ENCODE peak calls at places on chromosome 7, in four cellular contexts. H is right cardiac atrium, D is OCI-LY7, P is body of pancreas. Y is an unnamed sample.

GRCh38 chr7:80284848-80285247 is 150.2 kb downstream of the GNAI1 start:
- DNase-seq in D (no peak), H (no peak), P (no peak), Y (no peak)

GRCh38 chr7:120993575-120994191 is 5.2 kb downstream of the CPED1 start:
- DNase-seq in P (no peak), D (no peak), H (no peak), Y (no peak)

GRCh38 chr7:98902523-98902922 is 24.2 kb downstream of the TRRAP start:
- DNase-seq in H (no peak), D (no peak), P (no peak), Y (no peak)

GRCh38 chr7:69429817-69430501 is 168.3 kb upstream of the AUTS2 start:
- DNase-seq in P (no peak), H (peak; percentile 80), D (no peak), Y (peak; percentile 69)

GRCh38 chr7:48528689-48529088 is 357.4 kb downstream of the ABCA13 start:
- DNase-seq in H (no peak), P (no peak), D (peak; percentile 3), Y (no peak)

GRCh38 chr7:88310950-88311674 is 4.4 kb upstream of the STEAP4 start:
- DNase-seq in P (no peak), D (no peak), H (no peak), Y (no peak)

GRCh38 chr7:136874393-136875032 is 6.1 kb downstream of the CHRM2 start:
- DNase-seq in D (peak; percentile 16), P (no peak), H (no peak), Y (no peak)

GRCh38 chr7:44280993-44281721 is 44.2 kb downstream of the CAMK2B start:
- DNase-seq in H (peak; percentile 15), D (no peak), P (no peak), Y (peak; percentile 72)

GRCh38 chr7:29126804-29127203 is 19.5 kb downstream of the CPVL start:
- DNase-seq in D (no peak), H (no peak), P (no peak), Y (no peak)

GRCh38 chr7:120996333-120996982 is 7.9 kb downstream of the CPED1 start:
- DNase-seq in D (no peak), H (peak; percentile 58), P (peak; percentile 43), Y (no peak)

GRCh38 chr7:140238778-140239652 is 62.2 kb upstream of the KDM7A start:
- DNase-seq in H (no peak), D (no peak), P (no peak), Y (no peak)

GRCh38 chr7:20199015-20199737 is 18.0 kb downstream of the MACC1 start:
- DNase-seq in H (peak; percentile 53), P (peak; percentile 34), D (peak; percentile 68), Y (peak; percentile 40)

GRCh38 chr7:132066776-132067175 is 509.5 kb downstream of the PLXNA4 start:
- DNase-seq in H (peak; percentile 67), P (no peak), D (no peak), Y (peak; percentile 46)

GRCh38 chr7:104550362-104550761 is 222.0 kb downstream of the LHFPL3 start:
- DNase-seq in P (no peak), D (no peak), H (no peak), Y (no peak)

GRCh38 chr7:16727736-16728135 is 25.8 kb upstream of the TSPAN13 start:
- DNase-seq in H (no peak), D (no peak), P (no peak), Y (no peak)

GRCh38 chr7:14717711-14718304 is 184.7 kb downstream of the DGKB start:
- DNase-seq in D (no peak), P (no peak), H (no peak), Y (no peak)

GRCh38 chr7:136953386-136953785 is 84.9 kb downstream of the CHRM2 start:
- DNase-seq in P (no peak), D (no peak), H (no peak), Y (no peak)

GRCh38 chr7:21338728-21339164 is 89.1 kb upstream of the SP4 start:
- DNase-seq in D (no peak), P (no peak), H (no peak), Y (no peak)

GRCh38 chr7:128888756-128889095 is 21.8 kb downstream of the KCP start:
- DNase-seq in D (no peak), P (no peak), H (no peak), Y (no peak)

GRCh38 chr7:83161851-83162401 is 758 bp downstream of the PCLO start:
- DNase-seq in P (no peak), D (no peak), H (no peak), Y (no peak)

GRCh38 chr7:108299251-108300014 is 156.8 kb downstream of the NRCAM start:
- DNase-seq in P (no peak), D (no peak), H (no peak), Y (no peak)

GRCh38 chr7:129958643-129959479 is 6.1 kb upstream of the UBE2H start:
- DNase-seq in H (peak; percentile 63), D (no peak), P (peak; percentile 55), Y (peak; percentile 85)

GRCh38 chr7:1666251-1666778 is 3.8 kb upstream of the ELFN1 start:
- DNase-seq in H (peak; percentile 20), P (peak; percentile 10), D (no peak), Y (peak; percentile 50)

DNA sequence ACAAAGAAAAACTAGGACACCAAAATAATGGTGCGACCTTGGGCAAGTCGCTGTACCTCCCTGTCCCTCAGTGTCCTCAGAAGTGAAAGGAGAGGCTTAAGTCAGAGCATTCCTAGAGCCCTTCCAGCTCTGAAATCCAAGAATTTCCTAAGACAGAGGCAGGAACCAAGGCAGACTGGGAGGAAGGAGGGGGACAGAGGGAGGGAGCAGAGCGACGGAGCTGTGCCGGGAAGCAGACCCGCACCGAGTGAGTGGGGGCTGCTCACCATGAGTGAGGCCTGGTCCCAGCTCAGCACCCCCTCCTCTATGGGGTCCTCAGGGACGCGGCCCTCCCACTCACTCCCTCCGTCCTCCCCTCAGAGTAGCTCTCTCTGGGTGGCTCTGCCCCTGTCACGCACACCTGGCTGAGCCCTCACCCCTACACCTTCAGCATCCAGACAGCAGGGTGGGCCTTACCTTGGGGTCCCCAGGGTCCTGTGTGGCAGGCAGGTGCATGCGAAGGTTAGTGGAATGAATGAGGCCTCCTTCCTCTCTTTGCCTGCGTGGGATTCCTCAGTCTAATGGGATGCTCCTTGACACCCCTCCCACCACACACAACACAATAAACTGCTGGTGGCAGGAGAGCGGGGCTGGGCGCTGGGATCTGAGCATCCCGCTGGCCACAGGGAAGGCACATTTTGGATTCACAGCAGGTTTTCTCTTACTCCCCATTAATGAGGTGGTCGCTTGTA is 4.6 kb upstream of the SMARCD3 start:
- DNase-seq in H (no peak), P (no peak), D (no peak), Y (peak; percentile 50)
- H3K27ac ChIP-seq in H (no peak overlapping the region), P (peak overlapping the region; percentile 93), D (no peak overlapping the region), Y (peak overlapping the region; percentile 100)

GRCh38 chr7:27175005-27175625 is 995 bp upstream of the HOXA10 start:
- DNase-seq in P (peak; percentile 5), H (no peak), D (no peak), Y (no peak)
- H3K4me3 ChIP-seq in P (no peak overlapping the region), H (no peak overlapping the region), D (no peak overlapping the region), Y (peak overlapping the region; percentile 79)

GRCh38 chr7:73533742-73534141 is 11.6 kb upstream of the BAZ1B start:
- DNase-seq in P (no peak), D (no peak), H (no peak), Y (no peak)
- H3K27ac ChIP-seq in P (no peak overlapping the region), D (no peak overlapping the region), H (no peak overlapping the region), Y (no peak overlapping the region)

DNA sequence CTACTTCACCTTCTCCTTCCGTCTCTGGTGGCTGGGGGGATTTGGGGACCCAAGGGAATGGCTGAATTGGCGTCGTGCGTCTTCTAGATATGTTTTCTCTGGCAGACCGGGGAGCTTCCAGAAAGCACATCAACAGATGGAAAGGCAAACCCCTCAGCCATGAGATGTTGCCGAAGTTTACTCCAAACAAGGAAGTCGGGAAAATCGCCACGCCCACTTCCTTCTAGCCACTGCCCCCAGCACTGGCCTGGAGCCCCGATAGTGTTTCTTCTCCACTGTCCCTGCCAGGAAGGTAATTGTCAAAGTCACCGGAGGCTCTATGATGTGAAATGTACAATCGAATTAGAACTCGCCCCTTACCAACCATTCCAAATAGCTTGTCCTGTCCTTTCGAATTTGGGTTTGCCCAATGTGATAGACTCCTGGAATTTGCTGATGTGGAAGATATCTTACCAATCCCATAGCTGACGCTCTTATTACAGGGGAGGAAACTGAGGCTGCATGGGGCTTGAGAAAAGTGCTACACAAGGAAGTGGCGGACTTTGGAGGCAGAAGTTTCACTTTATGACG is 191.0 kb downstream of the LSM5 start:
- DNase-seq in D (no peak), H (peak; percentile 81), P (no peak), Y (peak; percentile 25)
- H3K4me3 ChIP-seq in D (no peak overlapping the region), H (peak overlapping the region; percentile 59), P (no peak overlapping the region), Y (peak overlapping the region; percentile 57)

DNA sequence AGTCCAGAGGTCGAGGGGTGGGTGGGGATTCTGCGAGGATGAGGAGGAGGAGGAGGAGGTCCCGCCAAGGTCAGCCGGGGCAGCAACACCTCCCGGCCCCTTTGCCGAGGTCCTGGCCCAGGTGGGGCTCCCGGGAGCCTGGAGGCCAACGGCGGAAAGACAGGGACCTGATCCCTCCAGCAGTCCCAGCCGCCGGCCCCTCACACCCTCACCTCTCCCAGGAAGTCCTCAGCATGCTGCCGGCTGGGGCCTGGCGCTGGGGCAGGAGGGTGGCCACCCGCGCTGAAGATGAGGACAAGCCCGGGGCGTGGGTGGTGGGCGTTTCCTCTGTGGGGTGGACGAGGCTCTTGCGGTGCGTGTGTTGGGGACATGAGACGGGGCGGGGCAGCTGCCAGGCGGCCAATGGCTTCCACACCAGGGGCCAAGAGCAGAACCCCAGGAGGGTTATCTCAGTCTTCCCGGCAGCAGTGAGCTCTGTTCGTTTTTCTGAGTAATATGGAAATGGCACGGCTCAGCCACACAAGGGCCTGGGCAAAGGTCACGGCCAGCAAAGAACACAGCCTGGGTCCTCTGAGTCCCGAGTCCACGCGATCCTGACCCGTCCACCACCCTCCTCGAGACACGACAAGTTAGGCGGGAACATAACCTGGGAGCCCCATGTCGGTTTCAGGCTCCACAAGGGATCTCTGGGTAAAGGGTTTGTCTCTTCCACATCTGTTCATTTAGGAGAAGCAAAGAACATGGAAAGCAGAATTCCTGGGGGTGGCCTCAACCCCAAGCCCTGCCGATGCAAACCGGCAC is 82.9 kb upstream of the PDGFA start:
- DNase-seq in H (peak; percentile 66), P (no peak), D (no peak), Y (no peak)
- H3K27ac ChIP-seq in H (peak overlapping the region; percentile 16), P (peak overlapping the region; percentile 72), D (no peak overlapping the region), Y (peak overlapping the region; percentile 36)

GRCh38 chr7:55017841-55018240 is 976 bp upstream of the EGFR start:
- DNase-seq in H (no peak), P (no peak), D (no peak), Y (no peak)
- H3K4me3 ChIP-seq in H (no peak overlapping the region), P (no peak overlapping the region), D (no peak overlapping the region), Y (peak overlapping the region; percentile 90)

GRCh38 chr7:149071641-149072437 is 18.7 kb downstream of the ZNF786 start:
- DNase-seq in P (no peak), D (no peak), H (peak; percentile 31), Y (peak; percentile 69)
- H3K27ac ChIP-seq in P (no peak overlapping the region), D (no peak overlapping the region), H (peak overlapping the region; percentile 42), Y (no peak overlapping the region)

Y was measured in psoas muscle.